ENCODE peak calls at places on chromosomes 11 and 22, in seven cellular contexts. One of them, this sample, is unnamed.

GRCh38 chr11:12853652-12854296 is 155.3 kb upstream of the RASSF10 start:
- DNase-seq in NCI-H2227 treated with DMSO at 0.1 percent for 48 hours: peak; percentile 33
- DNase-seq in GM23248: no peak
- DNase-seq in AG20443: no peak
- DNase-seq in A549: peak; percentile 29
- DNase-seq in GM12865: no peak
- DNase-seq in K562: peak; percentile 74
- DNase-seq in this sample: no peak

GRCh38 chr11:34044664-34045485 is 6.7 kb upstream of the CAPRIN1 start:
- DNase-seq in NCI-H2227 treated with DMSO at 0.1 percent for 48 hours: peak; percentile 78
- DNase-seq in GM23248: peak; percentile 69
- DNase-seq in AG20443: peak; percentile 80
- DNase-seq in A549: peak; percentile 76
- DNase-seq in GM12865: no peak
- DNase-seq in K562: peak; percentile 76
- DNase-seq in this sample: no peak

GRCh38 chr11:47715082-47715669 is at the start of gene AGBL2:
- DNase-seq in NCI-H2227 treated with DMSO at 0.1 percent for 48 hours: peak; percentile 80
- DNase-seq in GM23248: peak; percentile 83
- DNase-seq in AG20443: peak; percentile 88
- DNase-seq in A549: peak; percentile 69
- DNase-seq in GM12865: peak; percentile 90
- DNase-seq in K562: peak; percentile 74
- DNase-seq in this sample: peak; percentile 87

GRCh38 chr11:76453248-76453647 is 8.4 kb downstream of the EMSY start:
- DNase-seq in NCI-H2227 treated with DMSO at 0.1 percent for 48 hours: no peak
- DNase-seq in GM23248: no peak
- DNase-seq in AG20443: no peak
- DNase-seq in A549: no peak
- DNase-seq in GM12865: no peak
- DNase-seq in K562: no peak
- DNase-seq in this sample: no peak

GRCh38 chr11:41074318-41074717 is 385.1 kb downstream of the LRRC4C start:
- DNase-seq in NCI-H2227 treated with DMSO at 0.1 percent for 48 hours: no peak
- DNase-seq in GM23248: no peak
- DNase-seq in AG20443: no peak
- DNase-seq in A549: no peak
- DNase-seq in GM12865: no peak
- DNase-seq in K562: no peak
- DNase-seq in this sample: no peak

GRCh38 chr11:77208535-77208934 is 80.5 kb downstream of the MYO7A start:
- DNase-seq in NCI-H2227 treated with DMSO at 0.1 percent for 48 hours: no peak
- DNase-seq in GM23248: no peak
- DNase-seq in AG20443: no peak
- DNase-seq in A549: no peak
- DNase-seq in GM12865: no peak
- DNase-seq in K562: no peak
- DNase-seq in this sample: no peak

GRCh38 chr11:60945295-60945667 is 6.7 kb downstream of the SLC15A3 start:
- DNase-seq in NCI-H2227 treated with DMSO at 0.1 percent for 48 hours: no peak
- DNase-seq in GM23248: no peak
- DNase-seq in AG20443: no peak
- DNase-seq in A549: no peak
- DNase-seq in GM12865: no peak
- DNase-seq in K562: no peak
- DNase-seq in this sample: peak; percentile 30

GRCh38 chr11:111148953-111149352 is 96.6 kb upstream of the POU2AF2 start:
- DNase-seq in NCI-H2227 treated with DMSO at 0.1 percent for 48 hours: no peak
- DNase-seq in GM23248: peak; percentile 33
- DNase-seq in AG20443: no peak
- DNase-seq in A549: no peak
- DNase-seq in GM12865: no peak
- DNase-seq in K562: no peak
- DNase-seq in this sample: no peak

GRCh38 chr11:69183613-69184012 is 27.9 kb downstream of the SMIM38 start:
- DNase-seq in NCI-H2227 treated with DMSO at 0.1 percent for 48 hours: no peak
- DNase-seq in GM23248: no peak
- DNase-seq in AG20443: no peak
- DNase-seq in A549: no peak
- DNase-seq in GM12865: peak; percentile 5
- DNase-seq in K562: no peak
- DNase-seq in this sample: no peak

GRCh38 chr11:61555051-61555969 is 25.6 kb downstream of the SYT7 start:
- DNase-seq in NCI-H2227 treated with DMSO at 0.1 percent for 48 hours: peak; percentile 27
- DNase-seq in GM23248: peak; percentile 48
- DNase-seq in AG20443: no peak
- DNase-seq in A549: no peak
- DNase-seq in GM12865: no peak
- DNase-seq in K562: peak; percentile 59
- DNase-seq in this sample: no peak

GRCh38 chr22:31615940-31616314 is 46.1 kb downstream of the PISD start:
- DNase-seq in NCI-H2227 treated with DMSO at 0.1 percent for 48 hours: no peak
- DNase-seq in GM23248: no peak
- DNase-seq in AG20443: no peak
- DNase-seq in A549: no peak
- DNase-seq in GM12865: peak; percentile 42
- DNase-seq in K562: no peak
- DNase-seq in this sample: no peak

GRCh38 chr11:34523053-34523452 is 9.5 kb upstream of the ELF5 start:
- DNase-seq in NCI-H2227 treated with DMSO at 0.1 percent for 48 hours: no peak
- DNase-seq in GM23248: no peak
- DNase-seq in AG20443: no peak
- DNase-seq in A549: no peak
- DNase-seq in GM12865: no peak
- DNase-seq in K562: no peak
- DNase-seq in this sample: no peak

GRCh38 chr11:20719821-20720220 is 50.4 kb downstream of the NELL1 start:
- DNase-seq in NCI-H2227 treated with DMSO at 0.1 percent for 48 hours: no peak
- DNase-seq in GM23248: no peak
- DNase-seq in AG20443: no peak
- DNase-seq in A549: no peak
- DNase-seq in GM12865: no peak
- DNase-seq in K562: no peak
- DNase-seq in this sample: no peak

GRCh38 chr22:27801197-27801615 is 350 bp downstream of the MN1 start:
- DNase-seq in NCI-H2227 treated with DMSO at 0.1 percent for 48 hours: no peak
- DNase-seq in GM23248: peak; percentile 81
- DNase-seq in AG20443: peak; percentile 64
- DNase-seq in A549: peak; percentile 30
- DNase-seq in GM12865: peak; percentile 10
- DNase-seq in K562: no peak
- DNase-seq in this sample: peak; percentile 67

GRCh38 chr22:16968218-16968595 is 39.8 kb downstream of the GAB4 start:
- DNase-seq in NCI-H2227 treated with DMSO at 0.1 percent for 48 hours: no peak
- DNase-seq in GM23248: no peak
- DNase-seq in AG20443: no peak
- DNase-seq in A549: no peak
- DNase-seq in GM12865: no peak
- DNase-seq in K562: no peak
- DNase-seq in this sample: no peak

GRCh38 chr11:119417726-119418540 is 5.0 kb downstream of the THY1 start:
- DNase-seq in NCI-H2227 treated with DMSO at 0.1 percent for 48 hours: no peak
- DNase-seq in GM23248: peak; percentile 99
- DNase-seq in AG20443: peak; percentile 95
- DNase-seq in A549: no peak
- DNase-seq in GM12865: no peak
- DNase-seq in K562: no peak
- DNase-seq in this sample: no peak